ENCODE peak calls at places on chromosomes 7 and 10, in eight cellular contexts. X is endothelial cell of umbilical vein; N is CD8-positive, alpha-beta memory T cell; F is neuronal stem cell; B is A549; Z is right cardiac atrium; G is CD8-positive, alpha-beta T cell; P is breast epithelium. L is an unnamed sample. For H3K4me1, the result is how much of the 10 kb centered on the place peaks cover.

GRCh38 chr7:133436014-133436428 is 183.1 kb downstream of the EXOC4 start:
- DNase-seq in X (peak), N (no peak), F (no peak), B (no peak), Z (peak), G (no peak), P (no peak), L (peak)

GRCh38 chr7:49091519-49091918 is 167.2 kb downstream of the CDC14C start:
- DNase-seq in X (no peak), N (no peak), F (no peak), B (no peak), Z (no peak), G (no peak), P (no peak), L (no peak)

GRCh38 chr10:113576853-113577252 is 24.0 kb downstream of the HABP2 start:
- DNase-seq in X (peak), N (no peak), F (peak), B (no peak), Z (no peak), G (no peak), P (no peak), L (no peak)

GRCh38 chr10:118966131-118967125 is 63.1 kb upstream of the NANOS1 start:
- DNase-seq in X (no peak), N (no peak), F (no peak), B (no peak), Z (peak), G (no peak), P (no peak), L (no peak)

GRCh38 chr7:114082934-114083647 is 164.3 kb upstream of the PPP1R3A start:
- DNase-seq in X (peak), N (no peak), F (peak), B (no peak), Z (peak), G (no peak), P (no peak), L (peak)

GRCh38 chr10:46062735-46063428 is 16.8 kb upstream of the MSMB start:
- DNase-seq in X (no peak), N (no peak), F (no peak), B (no peak), Z (no peak), G (no peak), P (no peak), L (no peak)

GRCh38 chr7:142012825-142013506 is 17.3 kb downstream of the MGAM start:
- DNase-seq in X (no peak), N (no peak), F (peak), B (peak), Z (no peak), G (no peak), P (no peak), L (no peak)

GRCh38 chr7:1297476-1297972 is 64.9 kb downstream of the UNCX start:
- DNase-seq in X (no peak), N (no peak), F (no peak), B (no peak), Z (no peak), G (no peak), P (no peak), L (peak)

GRCh38 chr10:63388421-63389031 is 77.3 kb downstream of the JMJD1C start:
- DNase-seq in X (no peak), N (no peak), F (no peak), B (no peak), Z (no peak), G (no peak), P (no peak), L (no peak)

GRCh38 chr10:24930427-24930826 is 22.0 kb downstream of the PRTFDC1 start:
- DNase-seq in X (no peak), N (no peak), F (no peak), B (no peak), Z (no peak), G (no peak), P (no peak), L (no peak)

GRCh38 chr10:114334301-114334700 is 70.0 kb downstream of the AFAP1L2 start:
- DNase-seq in X (no peak), N (no peak), F (no peak), B (no peak), Z (peak), G (no peak), P (no peak), L (peak)

GRCh38 chr7:1447551-1448244 is 11.6 kb downstream of the MICALL2 start:
- DNase-seq in X (no peak), N (no peak), F (no peak), B (no peak), Z (peak), G (no peak), P (no peak), L (no peak)

GRCh38 chr10:44878704-44879530 is 32.2 kb upstream of the TMEM72 start:
- DNase-seq in X (peak), N (peak), F (peak), B (peak), Z (peak), G (peak), P (peak), L (peak)

GRCh38 chr7:13989138-13989943 is at the start of gene ETV1:
- DNase-seq in X (peak), N (no peak), F (peak), B (peak), Z (peak), G (no peak), P (peak), L (peak)

GRCh38 chr7:50141131-50141530 is 48.1 kb upstream of the ZPBP start:
- DNase-seq in X (no peak), N (no peak), F (no peak), B (no peak), Z (no peak), G (no peak), P (no peak), L (no peak)
- H3K4me1 ChIP-seq in X (under half), N (under half), F (under half), B (under half), Z (under half), G (under half), P (under half), L (under half)

GRCh38 chr10:72356987-72357386 is 2.3 kb upstream of the DNAJB12 start:
- DNase-seq in X (no peak), N (no peak), F (no peak), B (no peak), Z (no peak), G (no peak), P (no peak), L (no peak)
- H3K4me1 ChIP-seq in X (under half), N (under half), F (under half), B (under half), Z (under half), G (under half), P (under half), L (under half)

DNA sequence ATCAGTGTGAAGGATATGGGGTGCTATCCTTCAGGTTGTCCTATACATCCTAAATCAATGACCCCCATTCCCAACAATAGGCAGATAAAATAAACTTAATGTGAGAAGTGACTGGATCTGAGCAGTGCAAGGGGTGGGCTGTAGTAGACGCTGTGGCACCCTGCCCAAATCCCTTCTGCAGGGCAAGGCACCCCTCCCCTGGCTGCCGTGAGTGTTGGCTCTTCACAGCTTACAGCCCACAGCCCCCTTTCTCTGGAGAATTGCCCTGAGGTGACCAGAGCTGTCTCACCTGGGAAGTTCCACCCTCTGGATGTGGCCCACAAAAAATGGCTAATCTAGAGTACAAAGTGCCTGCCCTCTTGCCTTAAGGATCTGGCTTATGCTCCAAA is 25.8 kb upstream of the PPIF start:
- DNase-seq in X (no peak), N (no peak), F (no peak), B (no peak), Z (no peak), G (no peak), P (no peak), L (peak)
- H3K4me1 ChIP-seq in X (under half), N (half or more), F (under half), B (under half), Z (under half), G (half or more), P (under half), L (under half)

DNA sequence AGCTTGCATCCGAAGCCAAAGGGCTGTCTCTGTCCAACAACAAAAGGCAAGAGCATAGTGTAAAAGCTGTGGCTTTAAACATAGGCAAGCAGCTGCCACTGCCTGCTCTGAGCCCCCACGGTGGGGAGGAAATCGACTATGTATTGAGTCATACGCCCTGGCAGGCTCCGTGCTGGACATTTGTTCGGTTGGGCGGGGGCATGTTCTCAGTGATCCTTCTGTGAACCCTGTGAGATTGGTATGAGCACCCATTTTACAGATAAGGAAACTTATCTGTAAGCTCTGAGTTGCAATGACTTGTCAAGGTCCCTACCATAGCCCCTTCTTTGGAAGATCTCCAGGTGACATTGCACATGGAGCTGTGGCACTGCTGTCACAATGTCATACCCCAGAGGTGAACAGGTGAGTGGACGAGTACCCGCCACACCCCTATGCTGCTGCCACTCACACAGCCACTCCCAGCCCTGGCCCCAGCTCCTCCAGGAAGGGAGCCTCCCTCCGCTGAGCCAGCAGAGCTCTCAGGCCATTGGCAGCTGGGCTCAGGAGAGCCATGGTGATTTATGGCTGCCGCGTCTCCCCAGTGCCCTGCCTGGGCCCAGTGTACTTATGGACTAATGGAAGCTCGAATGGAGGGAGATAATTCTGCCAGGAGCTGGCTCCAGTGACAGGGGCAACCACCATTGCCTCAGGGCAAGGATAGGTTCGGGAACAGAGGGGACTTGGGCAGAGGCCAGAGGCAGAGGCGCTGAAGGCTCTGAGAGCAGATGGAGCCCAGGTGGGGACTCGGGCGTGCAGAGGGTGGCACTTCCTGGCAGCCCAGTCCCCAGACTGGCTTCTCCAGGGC is 43.7 kb downstream of the UNC5B start:
- DNase-seq in X (peak), N (no peak), F (no peak), B (no peak), Z (peak), G (no peak), P (no peak), L (no peak)
- H3K4me1 ChIP-seq in X (under half), N (under half), F (under half), B (under half), Z (under half), G (under half), P (under half), L (under half)

GRCh38 chr7:108239501-108240225 is 109.5 kb upstream of the LAMB4 start:
- DNase-seq in X (no peak), N (no peak), F (no peak), B (no peak), Z (no peak), G (no peak), P (no peak), L (no peak)
- H3K4me1 ChIP-seq in X (under half), N (under half), F (under half), B (half or more), Z (under half), G (under half), P (under half), L (under half)

GRCh38 chr7:159138508-159138907 is 6.2 kb downstream of the VIPR2 start:
- DNase-seq in X (no peak), N (no peak), F (no peak), B (no peak), Z (no peak), G (no peak), P (no peak), L (no peak)
- H3K4me1 ChIP-seq in X (under half), N (under half), F (under half), B (under half), Z (under half), G (under half), P (under half), L (under half)

L was measured in kidney.